ENCODE peak calls at places on chromosomes 12 and 14, in eight cellular contexts. K is astrocyte of the cerebellum; R is GM12892; X is heart left ventricle; H is fibroblast of the conjunctiva; N is adipocyte; C is mucosa of gallbladder; W is activated naive CD4-positive, alpha-beta T cell treated with Interleukin-2 at 50 U/mL for 16 hours. M is an unnamed sample.

GRCh38 chr12:28222081-28222700 is 31.9 kb downstream of the CCDC91 start:
- DNase-seq in C (no peak), W (peak), R (no peak), N (no peak), K (no peak), X (no peak), H (no peak), M (no peak)

GRCh38 chr14:61460063-61460462 is 138.7 kb downstream of the PRKCH start:
- DNase-seq in N (no peak), C (no peak), K (no peak), R (no peak), W (no peak), H (no peak), X (no peak), M (no peak)

GRCh38 chr14:92012121-92012748 is 27.6 kb downstream of the TRIP11 start:
- DNase-seq in C (no peak), W (no peak), N (no peak), K (no peak), R (no peak), H (no peak), X (no peak), M (no peak)

GRCh38 chr14:37931998-37932397 is 275.7 kb upstream of the SSTR1 start:
- DNase-seq in H (peak), K (no peak), C (no peak), W (no peak), N (no peak), R (no peak), X (no peak), M (no peak)

GRCh38 chr14:93897476-93897845 is 29.7 kb upstream of the FAM181A start:
- DNase-seq in X (no peak), C (no peak), W (no peak), K (no peak), R (no peak), N (no peak), H (no peak), M (no peak)

GRCh38 chr12:62438098-62438692 is 28.4 kb upstream of the MON2 start:
- DNase-seq in N (peak), H (peak), W (peak), C (peak), R (no peak), X (peak), K (peak), M (peak)

GRCh38 chr14:50085570-50086315 is 30.6 kb downstream of the VCPKMT start:
- DNase-seq in R (no peak), C (no peak), W (peak), H (no peak), K (no peak), N (peak), X (no peak), M (no peak)

GRCh38 chr12:78406776-78407335 is 457.7 kb upstream of the SYT1 start:
- DNase-seq in X (no peak), K (no peak), R (no peak), N (peak), H (no peak), C (no peak), W (no peak), M (no peak)

GRCh38 chr14:22554706-22555572 is 34.1 kb downstream of the DAD1 start:
- DNase-seq in C (no peak), X (no peak), W (no peak), K (no peak), H (no peak), R (no peak), N (no peak), M (no peak)

GRCh38 chr12:76518699-76519098 is 40.9 kb downstream of the OSBPL8 start:
- DNase-seq in C (no peak), R (no peak), X (no peak), K (no peak), W (no peak), H (no peak), N (no peak), M (no peak)

GRCh38 chr12:2039034-2039433 is 13.8 kb upstream of the CACNA1C start:
- DNase-seq in N (no peak), X (no peak), W (no peak), R (no peak), C (no peak), K (no peak), H (no peak), M (no peak)

GRCh38 chr12:132175496-132176357 is 31.5 kb downstream of the NOC4L start:
- DNase-seq in X (no peak), W (no peak), H (no peak), K (no peak), N (no peak), R (no peak), C (no peak), M (no peak)

GRCh38 chr14:92577321-92577742 is 63.8 kb downstream of the RIN3 start:
- DNase-seq in X (no peak), H (no peak), R (peak), N (no peak), W (peak), C (no peak), K (no peak), M (no peak)

GRCh38 chr14:104873380-104874055 is 8.4 kb downstream of the CEP170B start:
- DNase-seq in R (no peak), C (no peak), X (no peak), K (no peak), W (no peak), N (no peak), H (no peak), M (no peak)

GRCh38 chr12:1277905-1278304 is 286.9 kb downstream of the ERC1 start:
- DNase-seq in K (no peak), W (no peak), C (no peak), X (no peak), H (no peak), R (no peak), N (no peak), M (no peak)

GRCh38 chr12:20822925-20823324 is 12.4 kb downstream of the SLCO1B3 start:
- DNase-seq in H (no peak), N (no peak), W (no peak), C (no peak), R (no peak), X (no peak), K (no peak), M (no peak)

GRCh38 chr12:30515351-30515750 is 180.3 kb downstream of the IPO8 start:
- DNase-seq in H (peak), R (no peak), C (no peak), W (no peak), K (peak), X (no peak), N (peak), M (no peak)

GRCh38 chr12:78248321-78248720 is 417.6 kb downstream of the NAV3 start:
- DNase-seq in C (no peak), K (no peak), R (no peak), N (peak), W (no peak), H (no peak), X (no peak), M (no peak)

GRCh38 chr12:125882141-125882540 is 816.9 kb downstream of the AACS start:
- DNase-seq in H (no peak), N (peak), C (no peak), X (no peak), R (no peak), W (no peak), K (no peak), M (no peak)

GRCh38 chr14:59358774-59359173 is 106.4 kb downstream of the GPR135 start:
- DNase-seq in K (no peak), N (no peak), R (no peak), C (no peak), X (no peak), W (no peak), H (no peak), M (no peak)

GRCh38 chr14:24327303-24327702 is 7.6 kb downstream of the ADCY4 start:
- DNase-seq in W (no peak), N (no peak), X (no peak), R (no peak), C (no peak), K (no peak), H (no peak), M (no peak)

GRCh38 chr14:61736751-61737150 is 25.5 kb upstream of the SNAPC1 start:
- DNase-seq in H (no peak), W (no peak), K (no peak), X (no peak), C (no peak), N (no peak), R (no peak), M (no peak)

GRCh38 chr14:103045387-103045869 is 11.9 kb downstream of the CDC42BPB start:
- DNase-seq in R (no peak), K (no peak), N (no peak), C (no peak), X (no peak), W (no peak), H (no peak), M (peak)

GRCh38 chr14:31207287-31207745 is 277 bp downstream of the HECTD1 start:
- DNase-seq in K (no peak), H (no peak), W (no peak), R (no peak), N (no peak), X (no peak), C (no peak), M (no peak)

GRCh38 chr14:88551094-88551870 is 3.5 kb downstream of the PTPN21 start:
- DNase-seq in K (peak), C (peak), H (peak), X (peak), R (no peak), W (peak), N (peak), M (peak)

GRCh38 chr12:104604070-104604994 is 147.6 kb downstream of the CHST11 start:
- DNase-seq in W (peak), C (peak), K (peak), H (peak), R (peak), X (peak), N (peak), M (peak)

GRCh38 chr12:43728117-43728516 is 30.5 kb downstream of the PUS7L start:
- DNase-seq in W (no peak), R (no peak), X (no peak), K (no peak), N (peak), H (no peak), C (no peak), M (no peak)